ENCODE peak calls at places on chromosome 3, in seven cellular contexts. T is AG04450, R is GM23248, W is Peyer's patch, O is brain microvascular endothelial cell, J is IMR-90, X is sigmoid colon. K is an unnamed sample.
A peak's percentile ranks its signal among the peaks of the same experiment; 100 is the strongest.

GRCh38 chr3:49313902-49314676 is 25.8 kb downstream of the USP4 start:
- DNase-seq in T (no peak), O (peak; percentile 53), J (peak; percentile 60), X (no peak), R (peak; percentile 53), W (no peak), K (no peak)

GRCh38 chr3:146396792-146397191 is 72.6 kb downstream of the PLSCR2 start:
- DNase-seq in T (no peak), J (no peak), W (no peak), O (no peak), X (no peak), R (no peak), K (no peak)

GRCh38 chr3:6204891-6205290 is 656.0 kb upstream of the GRM7 start:
- DNase-seq in J (no peak), O (no peak), R (no peak), W (no peak), X (no peak), T (no peak), K (no peak)

GRCh38 chr3:6282920-6283319 is 578.0 kb upstream of the GRM7 start:
- DNase-seq in T (no peak), R (no peak), X (peak; percentile 46), J (no peak), W (peak; percentile 24), O (no peak), K (no peak)

GRCh38 chr3:182182531-182182968 is 470.8 kb downstream of the SOX2 start:
- DNase-seq in X (no peak), W (no peak), O (no peak), R (no peak), J (no peak), T (no peak), K (no peak)

GRCh38 chr3:138946554-138947302 is at the start of the genes FOXL2 and FOXL2NB:
- DNase-seq in X (no peak), T (no peak), J (peak; percentile 48), O (no peak), W (no peak), R (peak; percentile 88), K (peak; percentile 75)

GRCh38 chr3:99659032-99659431 is 20.6 kb downstream of the COL8A1 start:
- DNase-seq in J (peak; percentile 100), O (peak; percentile 100), T (peak; percentile 99), W (no peak), X (peak; percentile 84), R (peak; percentile 99), K (no peak)

GRCh38 chr3:11818033-11818432 is 28.7 kb downstream of the TAMM41 start:
- DNase-seq in W (no peak), X (no peak), J (peak; percentile 11), R (peak; percentile 21), T (no peak), O (no peak), K (no peak)

GRCh38 chr3:197335428-197336132 is 37.2 kb upstream of the DLG1 start:
- DNase-seq in T (no peak), O (no peak), X (no peak), J (no peak), W (no peak), R (no peak), K (no peak)

GRCh38 chr3:99686955-99687612 is 48.7 kb downstream of the COL8A1 start:
- DNase-seq in X (peak; percentile 72), T (no peak), J (peak; percentile 74), W (no peak), O (peak; percentile 60), R (peak; percentile 73), K (peak; percentile 69)

GRCh38 chr3:180383332-180384020 is 218.5 kb upstream of the TTC14 start:
- DNase-seq in W (no peak), T (no peak), O (no peak), R (peak; percentile 19), X (no peak), J (peak; percentile 11), K (no peak)

GRCh38 chr3:44284949-44285348 is 43.3 kb downstream of the TOPAZ1 start:
- DNase-seq in X (no peak), W (no peak), T (no peak), J (no peak), R (no peak), O (no peak), K (no peak)

GRCh38 chr3:30628931-30629590 is 22.7 kb downstream of the TGFBR2 start:
- DNase-seq in R (no peak), T (no peak), O (no peak), W (no peak), J (no peak), X (no peak), K (no peak)

GRCh38 chr3:98457543-98457942 is 5.5 kb upstream of the OR5K1 start:
- DNase-seq in X (no peak), O (no peak), R (no peak), T (no peak), J (no peak), W (no peak), K (no peak)

GRCh38 chr3:62371032-62371734 is 2.2 kb downstream of the FEZF2 start:
- DNase-seq in R (no peak), W (no peak), X (no peak), T (no peak), O (no peak), J (no peak), K (peak; percentile 65)

GRCh38 chr3:62369476-62369743 is 3.9 kb downstream of the FEZF2 start:
- DNase-seq in O (no peak), W (no peak), J (no peak), X (no peak), T (no peak), R (no peak), K (no peak)

GRCh38 chr3:62368705-62369475 is 4.5 kb downstream of the FEZF2 start:
- DNase-seq in J (no peak), R (peak; percentile 48), W (no peak), X (no peak), O (no peak), T (no peak), K (peak; percentile 78)

GRCh38 chr3:62371735-62372591 is 1.4 kb downstream of the FEZF2 start:
- DNase-seq in T (no peak), W (no peak), J (no peak), O (no peak), R (no peak), X (no peak), K (peak; percentile 64)

GRCh38 chr3:62370112-62371031 is 3.0 kb downstream of the FEZF2 start:
- DNase-seq in J (no peak), T (no peak), O (no peak), W (no peak), R (no peak), X (no peak), K (peak; percentile 86)
- H3K27me3 ChIP-seq in J (peaks cover 93% of the 10 kb centered on the region), T (peaks cover 93% of the 10 kb centered on the region), O (peaks cover 96% of the 10 kb centered on the region), W (no peaks in the 10 kb centered on the region), R (peaks cover 98% of the 10 kb centered on the region), X (peaks cover 54% of the 10 kb centered on the region), K (peaks cover 97% of the 10 kb centered on the region)

DNA sequence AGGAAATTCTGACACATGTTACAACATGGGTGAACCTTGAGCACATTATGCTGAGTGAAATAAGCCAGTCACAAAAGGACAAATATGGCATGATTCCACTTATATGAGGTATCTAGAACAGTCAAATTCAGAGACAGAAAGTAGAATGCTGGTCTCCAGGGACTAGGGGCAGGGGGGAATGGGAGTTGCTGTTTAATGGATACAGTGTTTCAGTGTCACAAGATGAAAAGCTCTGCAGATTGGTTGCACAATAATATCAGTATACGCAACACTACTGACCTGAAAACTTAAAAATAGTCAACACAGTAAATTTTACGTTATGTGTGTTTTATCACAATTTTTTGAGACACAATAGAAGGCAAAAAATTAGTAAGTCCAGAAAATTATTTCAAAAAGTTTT is 4.2 kb downstream of the SPATA12 start:
- DNase-seq in O (no peak), J (no peak), X (no peak), R (no peak), W (no peak), T (no peak), K (no peak)
- H3K27ac ChIP-seq in O (no peak overlapping the region), J (no peak overlapping the region), X (no peak overlapping the region), R (no peak overlapping the region), W (no peak overlapping the region), T (no peak overlapping the region), K (no peak overlapping the region)

GRCh38 chr3:13286873-13287272 is 133.2 kb downstream of the NUP210 start:
- DNase-seq in O (no peak), R (no peak), J (no peak), X (no peak), T (no peak), W (no peak), K (no peak)

GRCh38 chr3:13282986-13283876 is 136.9 kb downstream of the NUP210 start:
- DNase-seq in X (peak; percentile 58), T (no peak), R (peak; percentile 40), J (no peak), W (no peak), O (no peak), K (peak; percentile 70)

GRCh38 chr3:13283877-13284264 is 136.3 kb downstream of the NUP210 start:
- DNase-seq in J (no peak), X (peak; percentile 32), O (no peak), R (no peak), W (no peak), T (no peak), K (no peak)

GRCh38 chr3:13282528-13282985 is 137.6 kb downstream of the NUP210 start:
- DNase-seq in W (no peak), O (no peak), X (peak; percentile 56), T (no peak), R (peak; percentile 15), J (no peak), K (peak; percentile 77)

GRCh38 chr3:13285007-13285567 is 135.0 kb downstream of the NUP210 start:
- DNase-seq in J (no peak), T (no peak), W (no peak), O (no peak), R (no peak), X (peak; percentile 46), K (no peak)
- H3K27me3 ChIP-seq in J (peaks cover 45% of the 10 kb centered on the region), T (peaks cover 46% of the 10 kb centered on the region), W (no peaks in the 10 kb centered on the region), O (peaks cover 23% of the 10 kb centered on the region), R (peaks cover 34% of the 10 kb centered on the region), X (peaks cover 31% of the 10 kb centered on the region), K (peaks cover 46% of the 10 kb centered on the region)

DNA sequence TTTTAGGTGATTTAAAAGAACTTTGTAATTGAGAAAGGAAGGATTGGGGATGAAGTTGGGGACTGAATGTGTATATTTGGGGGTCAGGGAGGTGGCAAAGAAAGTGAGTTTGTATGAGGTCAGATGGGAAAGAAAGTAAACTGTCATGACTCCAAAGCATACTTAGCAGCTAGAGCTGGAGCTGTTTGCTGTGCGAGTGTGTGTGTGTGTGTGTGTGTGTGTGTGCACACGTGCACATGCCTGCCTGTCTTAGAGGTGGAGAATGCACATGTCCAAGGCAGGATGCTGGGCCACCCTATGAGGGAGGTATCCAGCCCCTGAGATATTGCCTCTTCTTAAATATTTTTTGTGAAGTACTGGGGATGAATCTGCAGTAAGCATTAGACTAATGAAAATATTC is 21.0 kb downstream of the BOC start:
- DNase-seq in J (peak; percentile 58), O (no peak), R (peak; percentile 53), X (no peak), W (no peak), T (no peak), K (no peak)
- H3K27ac ChIP-seq in J (no peak overlapping the region), O (no peak overlapping the region), R (peak overlapping the region; percentile 99), X (peak overlapping the region; percentile 56), W (no peak overlapping the region), T (peak overlapping the region; percentile 63), K (no peak overlapping the region)

K was measured in neural progenitor cell.